ENCODE peak calls at places on chromosomes 12 and 14, in seven cellular contexts. One of them, this sample, is unnamed.
A peak's percentile ranks its signal among the peaks of the same experiment; 100 is the strongest.

GRCh38 chr12:79927772-79928474 is 7.0 kb downstream of the PPP1R12A start:
- DNase-seq in K562: peak; percentile 55
- DNase-seq in HCT116: no peak
- DNase-seq in HepG2: no peak
- DNase-seq in HL-60: peak; percentile 52
- DNase-seq in GM23338: no peak
- DNase-seq in stomach: no peak
- DNase-seq in this sample: peak; percentile 38

GRCh38 chr14:68135566-68135965 is 316.0 kb downstream of the RAD51B start:
- DNase-seq in GM23338: no peak
- DNase-seq in K562: no peak
- DNase-seq in HCT116: no peak
- DNase-seq in HL-60: no peak
- DNase-seq in HepG2: no peak
- DNase-seq in stomach: no peak
- DNase-seq in this sample: no peak

GRCh38 chr12:131287938-131288797 is 334.5 kb downstream of the ADGRD1 start:
- DNase-seq in K562: no peak
- DNase-seq in GM23338: no peak
- DNase-seq in stomach: no peak
- DNase-seq in HL-60: no peak
- DNase-seq in HepG2: no peak
- DNase-seq in HCT116: no peak
- DNase-seq in this sample: peak; percentile 25

GRCh38 chr14:50061664-50062437 is 54.5 kb downstream of the VCPKMT start:
- DNase-seq in GM23338: no peak
- DNase-seq in stomach: peak; percentile 61
- DNase-seq in HCT116: no peak
- DNase-seq in K562: peak; percentile 65
- DNase-seq in HL-60: no peak
- DNase-seq in HepG2: peak; percentile 76
- DNase-seq in this sample: no peak

GRCh38 chr12:83827860-83828259 is 1084.7 kb downstream of the SLC6A15 start:
- DNase-seq in stomach: no peak
- DNase-seq in HL-60: no peak
- DNase-seq in K562: no peak
- DNase-seq in GM23338: peak; percentile 76
- DNase-seq in HCT116: no peak
- DNase-seq in HepG2: no peak
- DNase-seq in this sample: no peak

GRCh38 chr14:32991706-32992105 is 53.0 kb downstream of the NPAS3 start:
- DNase-seq in stomach: no peak
- DNase-seq in HepG2: no peak
- DNase-seq in K562: no peak
- DNase-seq in HL-60: no peak
- DNase-seq in GM23338: no peak
- DNase-seq in HCT116: no peak
- DNase-seq in this sample: no peak

GRCh38 chr14:59918824-59919581 is 941 bp upstream of the LRRC9 start:
- DNase-seq in stomach: no peak
- DNase-seq in HL-60: no peak
- DNase-seq in HepG2: peak; percentile 32
- DNase-seq in K562: peak; percentile 9
- DNase-seq in HCT116: peak; percentile 16
- DNase-seq in GM23338: peak; percentile 43
- DNase-seq in this sample: no peak

GRCh38 chr14:56118611-56119181 is 485 bp downstream of the PELI2 start:
- DNase-seq in GM23338: peak; percentile 42
- DNase-seq in HL-60: no peak
- DNase-seq in HepG2: no peak
- DNase-seq in K562: no peak
- DNase-seq in HCT116: no peak
- DNase-seq in stomach: peak; percentile 44
- DNase-seq in this sample: peak; percentile 49

GRCh38 chr12:121697093-121697698 is 15.4 kb upstream of the TMEM120B start:
- DNase-seq in K562: peak; percentile 65
- DNase-seq in GM23338: peak; percentile 78
- DNase-seq in HepG2: peak; percentile 53
- DNase-seq in HCT116: peak; percentile 47
- DNase-seq in stomach: no peak
- DNase-seq in HL-60: no peak
- DNase-seq in this sample: no peak

GRCh38 chr12:66279127-66279712 is 23.1 kb upstream of the HELB start:
- DNase-seq in HepG2: peak; percentile 27
- DNase-seq in HCT116: peak; percentile 33
- DNase-seq in K562: peak; percentile 25
- DNase-seq in GM23338: peak; percentile 46
- DNase-seq in HL-60: no peak
- DNase-seq in stomach: no peak
- DNase-seq in this sample: no peak

GRCh38 chr12:86834217-86834616 is 578.0 kb upstream of the MGAT4C start:
- DNase-seq in HepG2: no peak
- DNase-seq in stomach: no peak
- DNase-seq in K562: no peak
- DNase-seq in GM23338: no peak
- DNase-seq in HL-60: no peak
- DNase-seq in HCT116: no peak
- DNase-seq in this sample: no peak

GRCh38 chr14:89296281-89296745 is 120.7 kb downstream of the FOXN3 start:
- DNase-seq in K562: no peak
- DNase-seq in GM23338: peak; percentile 89
- DNase-seq in HCT116: no peak
- DNase-seq in stomach: no peak
- DNase-seq in HL-60: no peak
- DNase-seq in HepG2: no peak
- DNase-seq in this sample: no peak

GRCh38 chr12:124380793-124381453 is 86.0 kb downstream of the RFLNA start:
- DNase-seq in GM23338: no peak
- DNase-seq in K562: no peak
- DNase-seq in HCT116: no peak
- DNase-seq in HepG2: no peak
- DNase-seq in HL-60: no peak
- DNase-seq in stomach: no peak
- DNase-seq in this sample: no peak

GRCh38 chr14:32756775-32757174 is 181.9 kb upstream of the NPAS3 start:
- DNase-seq in GM23338: no peak
- DNase-seq in HCT116: no peak
- DNase-seq in stomach: no peak
- DNase-seq in HL-60: no peak
- DNase-seq in K562: no peak
- DNase-seq in HepG2: no peak
- DNase-seq in this sample: no peak

GRCh38 chr12:954736-955135 is 5.2 kb upstream of the RAD52 start:
- DNase-seq in K562: no peak
- DNase-seq in GM23338: no peak
- DNase-seq in stomach: no peak
- DNase-seq in HL-60: no peak
- DNase-seq in HCT116: no peak
- DNase-seq in HepG2: no peak
- DNase-seq in this sample: no peak

GRCh38 chr12:117854339-117855012 is 114.3 kb downstream of the KSR2 start:
- DNase-seq in HepG2: peak; percentile 38
- DNase-seq in GM23338: peak; percentile 89
- DNase-seq in stomach: peak; percentile 62
- DNase-seq in K562: peak; percentile 76
- DNase-seq in HCT116: no peak
- DNase-seq in HL-60: peak; percentile 59
- DNase-seq in this sample: no peak

GRCh38 chr12:56931474-56931978 is 2.7 kb downstream of the SDR9C7 start:
- DNase-seq in HepG2: peak; percentile 27
- DNase-seq in stomach: no peak
- DNase-seq in HCT116: peak; percentile 19
- DNase-seq in GM23338: peak; percentile 69
- DNase-seq in HL-60: peak; percentile 88
- DNase-seq in K562: peak; percentile 92
- DNase-seq in this sample: no peak

GRCh38 chr12:16346931-16347330 is 514 bp upstream of the MGST1 start:
- DNase-seq in stomach: no peak
- DNase-seq in GM23338: no peak
- DNase-seq in HepG2: peak; percentile 62
- DNase-seq in HCT116: no peak
- DNase-seq in K562: no peak
- DNase-seq in HL-60: no peak
- DNase-seq in this sample: no peak

GRCh38 chr14:35121026-35121886 is 534 bp downstream of the PPP2R3C start:
- DNase-seq in K562: peak; percentile 45
- DNase-seq in GM23338: no peak
- DNase-seq in HL-60: peak; percentile 11
- DNase-seq in HCT116: no peak
- DNase-seq in stomach: no peak
- DNase-seq in HepG2: no peak
- DNase-seq in this sample: no peak

GRCh38 chr14:99527026-99527425 is 45.8 kb downstream of the CCNK start:
- DNase-seq in GM23338: no peak
- DNase-seq in HL-60: no peak
- DNase-seq in stomach: no peak
- DNase-seq in K562: no peak
- DNase-seq in HepG2: no peak
- DNase-seq in HCT116: no peak
- DNase-seq in this sample: no peak

GRCh38 chr12:6070472-6071257 is 53.8 kb downstream of the VWF start:
- DNase-seq in HL-60: no peak
- DNase-seq in K562: no peak
- DNase-seq in GM23338: no peak
- DNase-seq in HCT116: no peak
- DNase-seq in HepG2: peak; percentile 75
- DNase-seq in stomach: no peak
- DNase-seq in this sample: no peak

GRCh38 chr12:94053676-94054075 is 94.7 kb upstream of the PLXNC1 start:
- DNase-seq in HepG2: no peak
- DNase-seq in HCT116: no peak
- DNase-seq in stomach: no peak
- DNase-seq in HL-60: no peak
- DNase-seq in K562: no peak
- DNase-seq in GM23338: no peak
- DNase-seq in this sample: no peak

GRCh38 chr12:124765571-124766489 is 97.8 kb downstream of the SCARB1 start:
- DNase-seq in stomach: no peak
- DNase-seq in HL-60: no peak
- DNase-seq in GM23338: no peak
- DNase-seq in HCT116: no peak
- DNase-seq in HepG2: no peak
- DNase-seq in K562: no peak
- DNase-seq in this sample: no peak

GRCh38 chr12:91851741-91852477 is 293.7 kb downstream of the BTG1 start:
- DNase-seq in K562: no peak
- DNase-seq in HL-60: no peak
- DNase-seq in HepG2: no peak
- DNase-seq in HCT116: no peak
- DNase-seq in GM23338: no peak
- DNase-seq in stomach: no peak
- DNase-seq in this sample: no peak

GRCh38 chr12:2783936-2784600 is 10.7 kb upstream of the FKBP4 start:
- DNase-seq in HepG2: peak; percentile 23
- DNase-seq in HL-60: no peak
- DNase-seq in HCT116: peak; percentile 23
- DNase-seq in stomach: peak; percentile 70
- DNase-seq in GM23338: peak; percentile 84
- DNase-seq in K562: peak; percentile 64
- DNase-seq in this sample: peak; percentile 73

GRCh38 chr12:2779281-2779680 is 15.5 kb upstream of the FKBP4 start:
- DNase-seq in GM23338: peak; percentile 78
- DNase-seq in HepG2: no peak
- DNase-seq in stomach: no peak
- DNase-seq in HCT116: no peak
- DNase-seq in HL-60: no peak
- DNase-seq in K562: no peak
- DNase-seq in this sample: no peak

DNA sequence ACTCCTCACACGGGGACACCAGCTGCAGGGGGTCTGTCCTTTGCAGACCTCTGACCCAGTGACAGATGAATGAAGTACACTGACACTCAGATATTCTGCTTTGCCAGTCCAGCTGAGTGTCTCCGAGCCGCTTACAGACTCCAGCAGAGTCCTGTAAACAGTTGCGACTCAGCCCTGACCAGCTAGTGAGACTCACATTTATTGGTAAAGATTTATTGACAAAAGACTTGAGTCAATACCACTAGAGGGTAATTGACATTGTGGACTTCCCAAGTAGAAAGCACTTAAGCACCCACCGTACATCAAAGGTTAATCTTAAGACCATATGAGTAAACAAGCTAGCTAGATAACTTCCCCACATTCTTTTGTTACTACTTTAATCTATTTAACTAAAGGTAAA is 9.8 kb upstream of the FKBP4 start:
- DNase-seq in stomach: no peak
- DNase-seq in K562: no peak
- DNase-seq in HL-60: no peak
- DNase-seq in GM23338: no peak
- DNase-seq in HCT116: no peak
- DNase-seq in HepG2: peak; percentile 31
- DNase-seq in this sample: no peak
- TF ChIP-seq POLR2AphosphoS5 in stomach: no peak
- TF ChIP-seq POLR2AphosphoS5 in K562: no peak
- TF ChIP-seq POLR2AphosphoS5 in HL-60: no peak
- TF ChIP-seq POLR2AphosphoS5 in GM23338: no peak
- TF ChIP-seq POLR2AphosphoS5 in HCT116: no peak
- TF ChIP-seq POLR2AphosphoS5 in HepG2: no peak
- TF ChIP-seq POLR2AphosphoS5 in this sample: no peak

DNA sequence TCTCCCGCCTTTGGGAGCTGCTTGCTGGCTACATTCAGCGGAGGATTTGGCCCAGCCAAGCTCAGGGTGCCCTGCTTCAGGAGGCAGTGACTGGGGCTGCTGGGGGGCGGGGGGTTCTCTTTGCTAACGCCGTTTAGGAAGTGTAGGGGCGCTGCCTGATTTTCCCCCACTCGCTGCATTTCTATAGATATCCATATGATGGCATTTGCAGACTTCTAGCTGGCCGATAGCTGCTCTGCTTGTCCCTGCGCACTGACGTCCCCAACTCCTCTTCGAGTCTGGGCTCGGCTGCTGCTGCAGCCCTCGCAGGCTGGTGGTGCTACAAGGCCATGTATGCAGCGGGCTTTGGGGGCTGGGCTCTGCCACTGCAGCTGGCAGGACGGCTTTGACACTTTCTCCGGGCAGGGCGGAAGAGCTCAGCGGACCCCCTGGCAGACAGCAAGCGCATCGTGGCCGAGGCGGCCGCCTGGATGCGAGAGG is 3.1 kb downstream of the LRFN5 start:
- DNase-seq in K562: no peak
- DNase-seq in HCT116: no peak
- DNase-seq in GM23338: peak; percentile 89
- DNase-seq in stomach: no peak
- DNase-seq in HepG2: no peak
- DNase-seq in HL-60: no peak
- DNase-seq in this sample: peak; percentile 79
- TF ChIP-seq CTCF in K562: no peak
- TF ChIP-seq CTCF in HCT116: no peak
- TF ChIP-seq CTCF in GM23338: peak; percentile 87
- TF ChIP-seq CTCF in stomach: no peak
- TF ChIP-seq CTCF in HepG2: peak; percentile 71
- TF ChIP-seq CTCF in HL-60: no peak
- TF ChIP-seq CTCF in this sample: no peak

GRCh38 chr12:96235497-96235826 is 41.3 kb downstream of the ELK3 start:
- DNase-seq in GM23338: no peak
- DNase-seq in HepG2: no peak
- DNase-seq in HL-60: no peak
- DNase-seq in HCT116: no peak
- DNase-seq in stomach: no peak
- DNase-seq in K562: no peak
- DNase-seq in this sample: peak; percentile 46
- TF ChIP-seq POLR2AphosphoS5 in GM23338: no peak
- TF ChIP-seq POLR2AphosphoS5 in HepG2: no peak
- TF ChIP-seq POLR2AphosphoS5 in HL-60: no peak
- TF ChIP-seq POLR2AphosphoS5 in HCT116: no peak
- TF ChIP-seq POLR2AphosphoS5 in stomach: no peak
- TF ChIP-seq POLR2AphosphoS5 in K562: no peak
- TF ChIP-seq POLR2AphosphoS5 in this sample: no peak

GRCh38 chr12:30989754-30990153 is 63.2 kb downstream of the TSPAN11 start:
- DNase-seq in HL-60: no peak
- DNase-seq in K562: peak; percentile 19
- DNase-seq in GM23338: peak; percentile 73
- DNase-seq in HepG2: peak; percentile 39
- DNase-seq in stomach: no peak
- DNase-seq in HCT116: no peak
- DNase-seq in this sample: no peak
- TF ChIP-seq CTCF in HL-60: no peak
- TF ChIP-seq CTCF in K562: peak; percentile 35
- TF ChIP-seq CTCF in GM23338: peak; percentile 82
- TF ChIP-seq CTCF in HepG2: peak; percentile 74
- TF ChIP-seq CTCF in stomach: no peak
- TF ChIP-seq CTCF in HCT116: peak; percentile 43
- TF ChIP-seq CTCF in this sample: no peak

This sample was measured in upper lobe of left lung.